ENCODE peak calls at places on chromosomes 1 and 21, in seven cellular contexts. One of them, this sample, is unnamed. For H3K4me1, the result is how much of the 10 kb centered on the place peaks cover.

GRCh38 chr1:43128816-43129215 is 43.3 kb downstream of the EBNA1BP2 start:
- DNase-seq in IMR-90: no peak
- DNase-seq in PC-9: no peak
- DNase-seq in uterus: no peak
- DNase-seq in colonic mucosa: no peak
- DNase-seq in right cardiac atrium: no peak
- DNase-seq in endodermal cell: no peak
- DNase-seq in this sample: no peak

GRCh38 chr1:22140681-22141080 is 2.2 kb downstream of the WNT4 start:
- DNase-seq in IMR-90: no peak
- DNase-seq in PC-9: peak
- DNase-seq in uterus: no peak
- DNase-seq in colonic mucosa: no peak
- DNase-seq in right cardiac atrium: no peak
- DNase-seq in endodermal cell: peak
- DNase-seq in this sample: no peak

GRCh38 chr1:69711159-69711930 is 143.6 kb downstream of the LRRC7 start:
- DNase-seq in IMR-90: no peak
- DNase-seq in PC-9: no peak
- DNase-seq in uterus: no peak
- DNase-seq in colonic mucosa: no peak
- DNase-seq in right cardiac atrium: no peak
- DNase-seq in endodermal cell: no peak
- DNase-seq in this sample: peak

GRCh38 chr1:208077232-208077751 is 166.4 kb upstream of the CD34 start:
- DNase-seq in IMR-90: no peak
- DNase-seq in PC-9: no peak
- DNase-seq in uterus: no peak
- DNase-seq in colonic mucosa: no peak
- DNase-seq in right cardiac atrium: no peak
- DNase-seq in endodermal cell: no peak
- DNase-seq in this sample: no peak

GRCh38 chr1:49424782-49425181 is 599.0 kb downstream of the AGBL4 start:
- DNase-seq in IMR-90: no peak
- DNase-seq in PC-9: no peak
- DNase-seq in uterus: no peak
- DNase-seq in colonic mucosa: no peak
- DNase-seq in right cardiac atrium: no peak
- DNase-seq in endodermal cell: no peak
- DNase-seq in this sample: no peak

GRCh38 chr1:2396476-2396875 is 4.8 kb downstream of the RER1 start:
- DNase-seq in IMR-90: no peak
- DNase-seq in PC-9: no peak
- DNase-seq in uterus: no peak
- DNase-seq in colonic mucosa: no peak
- DNase-seq in right cardiac atrium: no peak
- DNase-seq in endodermal cell: no peak
- DNase-seq in this sample: no peak

GRCh38 chr1:16398371-16398953 is 31.4 kb downstream of the SZRD1 start:
- DNase-seq in IMR-90: no peak
- DNase-seq in PC-9: no peak
- DNase-seq in uterus: no peak
- DNase-seq in colonic mucosa: no peak
- DNase-seq in right cardiac atrium: no peak
- DNase-seq in endodermal cell: no peak
- DNase-seq in this sample: no peak

GRCh38 chr1:183995322-183996035 is 42.0 kb downstream of the COLGALT2 start:
- DNase-seq in IMR-90: peak
- DNase-seq in PC-9: no peak
- DNase-seq in uterus: no peak
- DNase-seq in colonic mucosa: no peak
- DNase-seq in right cardiac atrium: peak
- DNase-seq in endodermal cell: peak
- DNase-seq in this sample: no peak

GRCh38 chr21:18987515-18988026 is 584.0 kb upstream of the TMPRSS15 start:
- DNase-seq in IMR-90: no peak
- DNase-seq in PC-9: no peak
- DNase-seq in uterus: no peak
- DNase-seq in colonic mucosa: no peak
- DNase-seq in right cardiac atrium: no peak
- DNase-seq in endodermal cell: peak
- DNase-seq in this sample: no peak

GRCh38 chr1:241525026-241525425 is 5.5 kb upstream of the FH start:
- DNase-seq in IMR-90: no peak
- DNase-seq in PC-9: no peak
- DNase-seq in uterus: no peak
- DNase-seq in colonic mucosa: no peak
- DNase-seq in right cardiac atrium: no peak
- DNase-seq in endodermal cell: no peak
- DNase-seq in this sample: no peak

GRCh38 chr1:203158967-203159665 is 16.5 kb downstream of the MYBPH start:
- DNase-seq in IMR-90: no peak
- DNase-seq in PC-9: no peak
- DNase-seq in uterus: no peak
- DNase-seq in colonic mucosa: no peak
- DNase-seq in right cardiac atrium: no peak
- DNase-seq in endodermal cell: no peak
- DNase-seq in this sample: no peak

GRCh38 chr21:28215214-28215954 is 777.3 kb downstream of the LTN1 start:
- DNase-seq in IMR-90: peak
- DNase-seq in PC-9: peak
- DNase-seq in uterus: peak
- DNase-seq in colonic mucosa: no peak
- DNase-seq in right cardiac atrium: peak
- DNase-seq in endodermal cell: no peak
- DNase-seq in this sample: no peak

GRCh38 chr1:243731301-243731891 is 118.6 kb downstream of the AKT3 start:
- DNase-seq in IMR-90: peak
- DNase-seq in PC-9: no peak
- DNase-seq in uterus: no peak
- DNase-seq in colonic mucosa: no peak
- DNase-seq in right cardiac atrium: peak
- DNase-seq in endodermal cell: no peak
- DNase-seq in this sample: peak

GRCh38 chr1:228472655-228473054 is 14.5 kb upstream of the RNF187 start:
- DNase-seq in IMR-90: peak
- DNase-seq in PC-9: no peak
- DNase-seq in uterus: no peak
- DNase-seq in colonic mucosa: no peak
- DNase-seq in right cardiac atrium: no peak
- DNase-seq in endodermal cell: no peak
- DNase-seq in this sample: no peak

GRCh38 chr1:195965475-195965874 is 642.8 kb downstream of the KCNT2 start:
- DNase-seq in IMR-90: no peak
- DNase-seq in PC-9: no peak
- DNase-seq in uterus: no peak
- DNase-seq in colonic mucosa: no peak
- DNase-seq in right cardiac atrium: no peak
- DNase-seq in endodermal cell: no peak
- DNase-seq in this sample: no peak

GRCh38 chr21:44054710-44055109 is 42.6 kb downstream of the TRAPPC10 start:
- DNase-seq in IMR-90: peak
- DNase-seq in PC-9: no peak
- DNase-seq in uterus: no peak
- DNase-seq in colonic mucosa: no peak
- DNase-seq in right cardiac atrium: no peak
- DNase-seq in endodermal cell: no peak
- DNase-seq in this sample: no peak

GRCh38 chr1:244236101-244236500 is 185.0 kb downstream of the ZBTB18 start:
- DNase-seq in IMR-90: peak
- DNase-seq in PC-9: no peak
- DNase-seq in uterus: no peak
- DNase-seq in colonic mucosa: no peak
- DNase-seq in right cardiac atrium: no peak
- DNase-seq in endodermal cell: no peak
- DNase-seq in this sample: no peak

GRCh38 chr1:85626818-85627217 is 46.3 kb downstream of the CCN1 start:
- DNase-seq in IMR-90: no peak
- DNase-seq in PC-9: no peak
- DNase-seq in uterus: no peak
- DNase-seq in colonic mucosa: no peak
- DNase-seq in right cardiac atrium: no peak
- DNase-seq in endodermal cell: no peak
- DNase-seq in this sample: no peak

GRCh38 chr1:113178106-113178505 is 105.1 kb downstream of the LRIG2 start:
- DNase-seq in IMR-90: no peak
- DNase-seq in PC-9: no peak
- DNase-seq in uterus: no peak
- DNase-seq in colonic mucosa: no peak
- DNase-seq in right cardiac atrium: no peak
- DNase-seq in endodermal cell: no peak
- DNase-seq in this sample: no peak

GRCh38 chr1:219480011-219480410 is 132.9 kb downstream of the ZC3H11B start:
- DNase-seq in IMR-90: peak
- DNase-seq in PC-9: no peak
- DNase-seq in uterus: no peak
- DNase-seq in colonic mucosa: no peak
- DNase-seq in right cardiac atrium: no peak
- DNase-seq in endodermal cell: no peak
- DNase-seq in this sample: no peak

DNA sequence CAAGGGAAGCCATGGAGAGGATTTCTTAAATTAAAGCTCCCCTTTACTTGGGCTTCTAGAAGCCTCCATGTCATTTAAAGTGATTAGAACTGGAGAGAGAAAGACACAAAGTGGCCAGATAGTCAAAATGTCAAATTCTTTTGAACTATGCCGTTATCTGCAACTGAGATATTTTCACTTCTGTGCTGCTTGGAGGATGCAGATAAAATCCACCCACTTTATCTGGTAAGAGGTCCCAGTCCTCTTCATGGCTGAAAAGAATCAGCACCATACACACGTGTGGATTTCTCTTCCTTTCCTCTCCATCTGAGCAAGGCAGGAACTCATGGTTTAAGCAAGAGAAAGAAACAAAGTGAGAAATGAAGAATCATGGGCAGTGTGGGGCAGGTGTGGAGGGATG is 276.9 kb upstream of the RUNX1 start:
- DNase-seq in IMR-90: no peak
- DNase-seq in PC-9: no peak
- DNase-seq in uterus: no peak
- DNase-seq in colonic mucosa: no peak
- DNase-seq in right cardiac atrium: no peak
- DNase-seq in endodermal cell: no peak
- DNase-seq in this sample: no peak
- H3K4me1 ChIP-seq in IMR-90: under half
- H3K4me1 ChIP-seq in PC-9: under half
- H3K4me1 ChIP-seq in uterus: under half
- H3K4me1 ChIP-seq in colonic mucosa: under half
- H3K4me1 ChIP-seq in right cardiac atrium: under half
- H3K4me1 ChIP-seq in endodermal cell: under half
- H3K4me1 ChIP-seq in this sample: under half

GRCh38 chr1:61097326-61097725 is 15.0 kb downstream of the NFIA start:
- DNase-seq in IMR-90: peak
- DNase-seq in PC-9: no peak
- DNase-seq in uterus: no peak
- DNase-seq in colonic mucosa: no peak
- DNase-seq in right cardiac atrium: no peak
- DNase-seq in endodermal cell: no peak
- DNase-seq in this sample: no peak

GRCh38 chr1:61100578-61100977 is 18.2 kb downstream of the NFIA start:
- DNase-seq in IMR-90: no peak
- DNase-seq in PC-9: no peak
- DNase-seq in uterus: no peak
- DNase-seq in colonic mucosa: no peak
- DNase-seq in right cardiac atrium: no peak
- DNase-seq in endodermal cell: no peak
- DNase-seq in this sample: no peak

GRCh38 chr1:61098333-61098732 is 16.0 kb downstream of the NFIA start:
- DNase-seq in IMR-90: no peak
- DNase-seq in PC-9: no peak
- DNase-seq in uterus: no peak
- DNase-seq in colonic mucosa: no peak
- DNase-seq in right cardiac atrium: no peak
- DNase-seq in endodermal cell: no peak
- DNase-seq in this sample: no peak

GRCh38 chr1:61101461-61102440 is 19.4 kb downstream of the NFIA start:
- DNase-seq in IMR-90: no peak
- DNase-seq in PC-9: no peak
- DNase-seq in uterus: no peak
- DNase-seq in colonic mucosa: no peak
- DNase-seq in right cardiac atrium: no peak
- DNase-seq in endodermal cell: no peak
- DNase-seq in this sample: no peak

DNA sequence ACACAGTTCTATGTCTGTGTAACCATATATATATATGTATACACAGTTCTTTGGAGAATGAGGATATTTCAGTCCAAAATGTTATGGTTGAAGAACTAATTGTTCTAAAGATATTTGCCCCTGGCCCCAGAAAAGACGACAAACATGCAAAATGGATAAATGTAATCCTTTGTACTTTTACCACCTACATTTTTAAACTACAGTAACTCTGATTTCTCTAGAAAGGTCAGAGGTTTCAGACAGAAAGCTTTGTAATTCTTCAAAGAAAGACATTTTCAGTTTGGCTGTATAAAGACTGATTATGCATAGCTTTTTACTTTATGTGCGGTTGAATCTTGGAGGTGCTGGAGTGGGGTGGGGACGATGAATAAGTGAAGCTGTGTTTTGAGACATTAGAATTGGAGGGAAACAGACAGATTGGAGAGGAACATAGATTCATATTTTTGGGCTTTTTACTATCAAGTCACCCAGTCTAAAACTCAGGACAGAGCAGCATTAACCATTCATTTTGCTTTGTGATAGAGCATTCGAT is 16.6 kb downstream of the NFIA start:
- DNase-seq in IMR-90: no peak
- DNase-seq in PC-9: no peak
- DNase-seq in uterus: no peak
- DNase-seq in colonic mucosa: no peak
- DNase-seq in right cardiac atrium: no peak
- DNase-seq in endodermal cell: no peak
- DNase-seq in this sample: no peak
- H3K4me3 ChIP-seq in IMR-90: no peak
- H3K4me3 ChIP-seq in PC-9: no peak
- H3K4me3 ChIP-seq in uterus: no peak
- H3K4me3 ChIP-seq in colonic mucosa: no peak
- H3K4me3 ChIP-seq in right cardiac atrium: no peak
- H3K4me3 ChIP-seq in endodermal cell: no peak
- H3K4me3 ChIP-seq in this sample: no peak

GRCh38 chr21:46038341-46038829 is 56.8 kb downstream of the COL6A1 start:
- DNase-seq in IMR-90: no peak
- DNase-seq in PC-9: no peak
- DNase-seq in uterus: no peak
- DNase-seq in colonic mucosa: no peak
- DNase-seq in right cardiac atrium: no peak
- DNase-seq in endodermal cell: no peak
- DNase-seq in this sample: no peak
- H3K27ac ChIP-seq in IMR-90: peak
- H3K27ac ChIP-seq in PC-9: no peak
- H3K27ac ChIP-seq in uterus: peak
- H3K27ac ChIP-seq in colonic mucosa: peak
- H3K27ac ChIP-seq in right cardiac atrium: no peak
- H3K27ac ChIP-seq in endodermal cell: no peak
- H3K27ac ChIP-seq in this sample: no peak

DNA sequence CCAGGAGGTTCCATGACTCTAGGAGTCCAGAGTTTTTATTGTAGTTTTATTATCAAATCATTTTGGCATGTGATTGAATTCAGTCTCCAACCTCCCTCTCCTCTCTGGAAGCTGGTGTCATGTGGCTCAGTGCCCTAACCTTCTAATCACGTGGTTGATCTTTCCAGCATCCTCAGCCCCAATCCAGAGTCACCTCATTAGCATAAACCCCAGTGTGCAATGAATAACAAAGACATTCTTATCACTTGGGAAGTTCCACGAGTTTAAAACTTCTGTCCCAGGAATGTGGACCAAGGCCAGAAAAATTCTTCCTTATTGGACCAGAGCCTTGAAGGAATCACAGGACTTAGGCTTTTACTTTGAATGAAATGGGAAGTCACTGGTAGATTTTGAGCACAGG is 52.2 kb downstream of the KIRREL1 start:
- DNase-seq in IMR-90: peak
- DNase-seq in PC-9: no peak
- DNase-seq in uterus: peak
- DNase-seq in colonic mucosa: peak
- DNase-seq in right cardiac atrium: no peak
- DNase-seq in endodermal cell: peak
- DNase-seq in this sample: peak
- H3K4me1 ChIP-seq in IMR-90: under half
- H3K4me1 ChIP-seq in PC-9: under half
- H3K4me1 ChIP-seq in uterus: under half
- H3K4me1 ChIP-seq in colonic mucosa: under half
- H3K4me1 ChIP-seq in right cardiac atrium: under half
- H3K4me1 ChIP-seq in endodermal cell: under half
- H3K4me1 ChIP-seq in this sample: under half

This sample was measured in small intestine.